ENCODE peak calls at places on chromosomes 7 and 10, in four cellular contexts. S, N, F and Z are unnamed samples.

GRCh38 chr7:23393636-23394035 is 76.7 kb downstream of the IGF2BP3 start:
- DNase-seq in F (no peak), N (no peak), S (no peak), Z (no peak)

GRCh38 chr10:124264711-124265390 is 153.9 kb downstream of the OAT start:
- DNase-seq in N (no peak), F (no peak), S (no peak), Z (no peak)

GRCh38 chr7:141156446-141156845 is 82.6 kb downstream of the TMEM178B start:
- DNase-seq in F (no peak), N (no peak), S (no peak), Z (no peak)

GRCh38 chr10:75234017-75234682 is 1.6 kb downstream of the COMTD1 start:
- DNase-seq in S (peak), N (peak), F (peak), Z (no peak)

GRCh38 chr10:110058215-110058614 is 50.4 kb downstream of the ADD3 start:
- DNase-seq in F (no peak), N (no peak), S (no peak), Z (no peak)

GRCh38 chr10:12869427-12869826 is 132.1 kb downstream of the CCDC3 start:
- DNase-seq in F (no peak), N (no peak), S (no peak), Z (no peak)

GRCh38 chr7:144763291-144763690 is 72.6 kb downstream of the TPK1 start:
- DNase-seq in S (no peak), F (no peak), N (no peak), Z (no peak)

GRCh38 chr7:155448632-155449007 is 9.3 kb upstream of the EN2 start:
- DNase-seq in S (no peak), F (no peak), N (no peak), Z (no peak)

GRCh38 chr7:3754488-3755365 is 453.7 kb downstream of the SDK1 start:
- DNase-seq in S (no peak), N (no peak), F (peak), Z (peak)

GRCh38 chr10:75110006-75110632 is 1.3 kb upstream of the SAMD8 start:
- DNase-seq in F (no peak), N (no peak), S (no peak), Z (no peak)

GRCh38 chr7:118324790-118325449 is 100.4 kb downstream of the ANKRD7 start:
- DNase-seq in S (no peak), N (no peak), F (no peak), Z (no peak)

GRCh38 chr10:71774916-71775702 is 1.8 kb upstream of the VSIR start:
- DNase-seq in S (no peak), N (no peak), F (no peak), Z (no peak)

GRCh38 chr10:28991738-28992270 is 297.1 kb upstream of the LYZL1 start:
- DNase-seq in N (peak), F (no peak), S (no peak), Z (no peak)